ENCODE peak calls at places on chromosomes 12 and 14, in nine cellular contexts. L, Q, H, U, O, F, Y, X and M are unnamed samples.

GRCh38 chr12:20220339-20220738 is 148.0 kb upstream of the PDE3A start:
- DNase-seq in X (no peak), F (peak), U (no peak), Q (no peak), L (no peak), H (no peak), Y (peak), O (no peak), M (no peak)

GRCh38 chr14:104358528-104359300 is 220.3 kb downstream of the KIF26A start:
- DNase-seq in L (no peak), O (no peak), F (no peak), Y (no peak), H (no peak), X (no peak), Q (no peak), U (no peak), M (no peak)

GRCh38 chr14:23358553-23359166 is 6.0 kb upstream of the SLC22A17 start:
- DNase-seq in X (no peak), U (no peak), H (no peak), Q (no peak), F (no peak), O (no peak), L (no peak), Y (no peak), M (no peak)

GRCh38 chr14:105912641-105913180 is 386.3 kb downstream of the TMEM121 start:
- DNase-seq in H (no peak), Q (no peak), O (no peak), F (no peak), U (no peak), L (no peak), X (no peak), Y (no peak), M (no peak)

GRCh38 chr14:99636487-99636886 is 8.4 kb upstream of the HHIPL1 start:
- DNase-seq in F (no peak), H (no peak), L (no peak), O (no peak), Q (no peak), Y (no peak), U (no peak), X (no peak), M (no peak)

GRCh38 chr14:81710232-81710845 is 176.7 kb upstream of the SEL1L start:
- DNase-seq in O (no peak), L (no peak), X (no peak), U (no peak), F (peak), H (no peak), Y (peak), Q (no peak), M (no peak)

GRCh38 chr14:103250181-103250580 is 83.9 kb upstream of the EIF5 start:
- DNase-seq in X (no peak), Y (no peak), O (no peak), F (no peak), Q (no peak), H (no peak), L (no peak), U (no peak), M (no peak)

GRCh38 chr14:39015360-39015961 is 87.6 kb downstream of the SEC23A start:
- DNase-seq in H (no peak), L (peak), X (no peak), Q (no peak), U (no peak), F (peak), Y (peak), O (peak), M (no peak)

GRCh38 chr14:29216774-29217232 is 450.2 kb downstream of the FOXG1 start:
- DNase-seq in H (no peak), L (no peak), Q (no peak), Y (no peak), F (no peak), U (no peak), O (no peak), X (no peak), M (no peak)

GRCh38 chr14:76701981-76702380 is 59.3 kb upstream of the VASH1 start:
- DNase-seq in U (no peak), H (no peak), L (no peak), Q (no peak), O (no peak), F (no peak), Y (no peak), X (no peak), M (no peak)